ENCODE peak calls at places on chromosomes 3 and 15, in five cellular contexts. Q is spleen, I is A549, X is IMR-90, V is H1. M is an unnamed sample.

GRCh38 chr15:101122806-101123205 is 129.0 kb downstream of the CHSY1 start:
- DNase-seq in I (no peak), V (no peak), X (no peak), Q (peak), M (no peak)

GRCh38 chr15:78303729-78304486 is 4.5 kb upstream of the SKIC8 start:
- DNase-seq in Q (no peak), I (no peak), X (no peak), V (no peak), M (no peak)

GRCh38 chr3:71601811-71602210 is 18.3 kb upstream of the FOXP1 start:
- DNase-seq in Q (no peak), V (no peak), I (no peak), X (peak), M (peak)

GRCh38 chr3:197600796-197601565 is 45.2 kb upstream of the BDH1 start:
- DNase-seq in X (peak), I (no peak), V (no peak), Q (no peak), M (peak)

GRCh38 chr3:98961161-98962155 is 60.0 kb upstream of the DCBLD2 start:
- DNase-seq in X (peak), I (no peak), Q (no peak), V (no peak), M (no peak)

GRCh38 chr15:29596266-29596665 is 226.0 kb downstream of the TJP1 start:
- DNase-seq in V (no peak), I (no peak), X (peak), Q (no peak), M (peak)

GRCh38 chr3:125437631-125438435 is 62.7 kb upstream of the ZNF148 start:
- DNase-seq in X (peak), I (peak), V (peak), Q (peak), M (no peak)

GRCh38 chr3:148924572-148924971 is 59.5 kb downstream of the CPA3 start:
- DNase-seq in I (no peak), Q (no peak), V (no peak), X (peak), M (no peak)

GRCh38 chr3:46542801-46543201 is 23.3 kb downstream of the LRRC2 start:
- DNase-seq in I (no peak), V (no peak), X (no peak), Q (no peak), M (no peak)

GRCh38 chr15:73127302-73127936 is 75.2 kb downstream of the NEO1 start:
- DNase-seq in Q (no peak), I (peak), V (no peak), X (peak), M (peak)

GRCh38 chr3:9715127-9715526 is 11.5 kb downstream of the CPNE9 start:
- DNase-seq in X (no peak), V (no peak), I (no peak), Q (no peak), M (no peak)

GRCh38 chr15:67548862-67549651 is 6.6 kb downstream of the MAP2K5 start:
- DNase-seq in V (peak), I (no peak), X (no peak), Q (no peak), M (no peak)

GRCh38 chr3:45978348-45978747 is 17.3 kb downstream of the FYCO1 start:
- DNase-seq in I (no peak), V (no peak), X (no peak), Q (no peak), M (no peak)

GRCh38 chr3:152352559-152352958 is 83.8 kb downstream of the MBNL1 start:
- DNase-seq in X (no peak), Q (no peak), I (no peak), V (no peak), M (no peak)

GRCh38 chr3:150546226-150547044 is at the start of the genes EIF2A and SERP1:
- DNase-seq in V (peak), X (peak), Q (peak), I (peak), M (peak)
- TF ChIP-seq POLR2A in V (peak), X (peak), Q (peak), I (peak), M (peak)

GRCh38 chr15:43492673-43493601 is at the start of gene TP53BP1:
- DNase-seq in V (peak), Q (peak), X (peak), I (peak), M (peak)
- TF ChIP-seq POLR2A in V (peak), Q (no peak), X (peak), I (peak), M (peak)

DNA sequence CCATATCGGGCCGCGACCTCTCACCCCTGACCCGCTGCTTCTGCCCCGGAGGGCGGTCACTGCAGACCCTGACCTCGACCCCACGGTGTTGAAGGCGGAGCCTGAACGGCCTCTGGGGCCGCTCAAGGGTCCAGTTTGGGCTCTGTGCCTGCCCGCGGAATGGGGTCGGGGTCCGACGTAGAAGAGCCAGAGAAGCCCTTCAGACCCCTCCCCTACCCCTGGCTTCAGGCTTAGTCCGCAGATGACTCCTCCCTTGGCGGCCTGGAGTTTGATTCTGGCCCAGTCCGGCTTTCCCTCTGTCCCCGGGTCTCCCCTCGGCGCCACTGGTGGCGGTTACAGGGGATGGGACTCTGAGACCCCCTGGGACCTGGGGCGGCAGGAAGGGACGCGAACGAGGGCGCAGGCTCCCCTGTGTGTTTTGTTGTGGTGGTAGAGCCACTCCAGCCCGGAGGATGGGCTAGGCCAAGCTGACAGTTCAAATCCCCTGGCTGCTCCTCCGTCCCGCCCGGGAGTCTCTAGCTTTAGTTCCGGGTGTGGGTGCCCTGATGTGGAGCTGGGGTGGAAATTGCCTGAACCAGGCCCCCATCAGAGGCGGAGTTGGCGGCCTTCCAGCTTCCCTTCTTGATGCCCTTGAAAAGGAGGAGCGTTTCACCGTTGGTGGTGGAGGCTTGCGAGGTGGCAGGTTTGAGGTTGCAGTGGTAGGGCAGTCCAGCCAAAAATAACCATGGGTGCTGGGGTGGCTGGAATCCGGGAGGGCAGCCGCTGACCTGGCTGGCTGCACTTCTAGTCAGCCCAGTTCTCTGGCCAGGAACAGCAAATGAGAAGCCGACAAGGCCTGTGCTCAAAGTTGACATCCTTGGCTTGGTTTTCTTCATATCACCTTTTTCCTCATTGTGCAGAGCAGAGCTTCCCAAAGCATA is 644 bp downstream of the CLK3 start:
- DNase-seq in Q (peak), I (no peak), V (no peak), X (peak), M (peak)
- TF ChIP-seq POLR2A in Q (no peak), I (no peak), V (peak), X (no peak), M (peak)

GRCh38 chr3:58488962-58489361 is 2.9 kb upstream of the KCTD6 start:
- DNase-seq in V (no peak), X (no peak), Q (no peak), I (no peak), M (no peak)

GRCh38 chr3:58492385-58492970 is 582 bp downstream of the KCTD6 start:
- DNase-seq in V (no peak), Q (no peak), I (no peak), X (no peak), M (peak)

GRCh38 chr3:58490860-58491501 is 915 bp upstream of the KCTD6 start:
- DNase-seq in Q (peak), X (no peak), I (no peak), V (no peak), M (no peak)

GRCh38 chr3:58494107-58494506 is 2.2 kb downstream of the KCTD6 start:
- DNase-seq in X (no peak), V (no peak), I (no peak), Q (no peak), M (no peak)

DNA sequence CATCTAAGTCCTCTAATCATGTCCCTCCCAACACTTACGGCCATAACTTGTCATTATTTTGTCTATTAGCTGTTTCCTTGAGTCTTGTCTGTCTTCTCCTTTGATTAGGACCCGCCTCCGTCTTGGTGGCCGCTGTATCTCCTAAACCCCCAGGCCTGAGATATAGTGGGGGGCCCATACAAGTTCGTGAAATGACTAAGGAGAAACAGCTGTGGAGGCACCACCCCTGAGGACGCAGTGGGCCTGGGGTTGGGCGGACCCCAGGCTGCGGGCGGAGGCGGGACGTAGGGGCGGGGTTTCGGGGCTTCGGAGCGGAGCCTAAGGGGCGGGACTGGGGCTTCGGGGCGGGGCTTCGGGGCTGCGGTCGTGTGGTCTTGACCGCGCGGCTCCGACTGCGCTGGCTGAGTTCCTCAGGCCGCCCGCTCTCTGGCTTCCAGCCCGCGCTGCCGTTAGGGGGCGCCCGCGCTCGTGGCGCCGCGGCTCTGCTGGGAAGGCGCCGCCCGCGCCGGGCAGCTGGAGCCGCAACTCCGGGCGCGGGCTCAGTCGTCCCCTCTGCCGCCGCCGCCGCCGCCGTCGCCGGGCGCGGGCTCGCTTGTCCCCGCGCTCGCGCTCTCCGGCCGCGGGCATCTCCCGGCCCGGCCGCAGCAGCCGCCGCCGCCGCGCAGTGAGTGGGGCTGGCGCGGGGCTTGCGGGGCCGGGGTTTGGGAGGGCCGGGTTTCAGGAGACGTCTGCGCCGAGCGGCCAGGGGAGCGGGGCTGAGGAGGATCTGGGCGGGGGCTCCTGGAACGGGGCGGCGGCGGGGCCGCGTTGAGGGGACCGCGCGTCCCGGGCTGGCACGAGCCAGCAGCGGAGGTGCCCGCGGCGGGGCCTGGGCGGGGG is at the start of gene KCTD6:
- DNase-seq in X (peak), V (peak), I (peak), Q (peak), M (peak)
- TF ChIP-seq POLR2A in X (no peak), V (peak), I (peak), Q (no peak), M (peak)

GRCh38 chr3:48016336-48016973 is at the start of gene MAP4:
- DNase-seq in V (no peak), I (no peak), Q (no peak), X (peak), M (no peak)
- TF ChIP-seq POLR2A in V (no peak), I (no peak), Q (no peak), X (no peak), M (no peak)

GRCh38 chr3:122793568-122794416 is at the start of gene HSPBAP1:
- DNase-seq in I (peak), V (peak), X (peak), Q (peak), M (peak)
- TF ChIP-seq POLR2A in I (peak), V (peak), X (peak), Q (peak), M (peak)

DNA sequence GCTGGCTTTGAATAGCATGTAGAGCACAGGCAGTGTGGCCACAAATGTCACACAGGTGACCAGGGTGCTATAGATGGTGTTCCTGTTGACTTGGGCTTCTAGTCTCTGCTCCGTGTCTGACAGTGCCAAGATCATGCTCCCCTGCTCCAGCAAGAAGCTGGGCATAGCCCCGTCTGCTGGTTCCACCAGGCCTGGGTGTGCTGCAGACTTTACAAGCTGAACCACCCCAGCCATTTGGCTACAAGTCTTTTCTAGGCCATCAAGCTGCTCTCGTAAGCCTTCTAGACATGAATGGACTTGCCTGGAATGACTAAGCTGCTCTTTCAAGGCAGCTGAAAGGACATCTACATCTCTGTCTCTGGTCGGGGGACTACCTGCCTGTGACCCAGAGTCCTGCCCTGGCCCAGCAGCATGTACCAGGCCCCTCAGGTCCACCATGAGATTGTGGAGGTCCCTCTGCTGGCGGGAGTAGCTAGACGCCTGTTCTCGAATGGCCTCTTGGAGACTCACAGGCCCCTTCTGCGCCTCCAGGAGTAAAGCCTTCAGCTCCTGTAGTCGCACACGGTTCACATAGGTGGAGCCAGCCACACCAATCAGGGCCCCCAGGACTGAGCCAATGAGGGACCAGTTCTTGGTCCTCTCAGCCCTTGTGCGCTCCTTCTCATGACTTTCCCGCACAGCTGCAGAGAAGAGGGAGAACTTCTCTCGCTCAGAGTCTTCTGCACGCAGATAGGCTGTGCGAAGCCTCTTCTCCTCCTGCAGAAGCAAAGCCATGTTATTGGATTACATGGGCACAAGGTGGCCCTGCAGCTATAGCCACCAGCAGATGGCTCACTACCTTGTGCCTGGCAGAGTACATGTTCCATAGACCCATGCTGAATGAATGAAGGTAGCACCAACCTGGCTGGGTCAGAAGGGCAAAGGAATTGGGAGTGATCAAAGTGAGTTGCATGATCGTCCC is 2.8 kb upstream of the PLXNB1 start:
- DNase-seq in I (no peak), V (no peak), Q (peak), X (peak), M (no peak)
- TF ChIP-seq POLR2A in I (no peak), V (peak), Q (no peak), X (no peak), M (no peak)

DNA sequence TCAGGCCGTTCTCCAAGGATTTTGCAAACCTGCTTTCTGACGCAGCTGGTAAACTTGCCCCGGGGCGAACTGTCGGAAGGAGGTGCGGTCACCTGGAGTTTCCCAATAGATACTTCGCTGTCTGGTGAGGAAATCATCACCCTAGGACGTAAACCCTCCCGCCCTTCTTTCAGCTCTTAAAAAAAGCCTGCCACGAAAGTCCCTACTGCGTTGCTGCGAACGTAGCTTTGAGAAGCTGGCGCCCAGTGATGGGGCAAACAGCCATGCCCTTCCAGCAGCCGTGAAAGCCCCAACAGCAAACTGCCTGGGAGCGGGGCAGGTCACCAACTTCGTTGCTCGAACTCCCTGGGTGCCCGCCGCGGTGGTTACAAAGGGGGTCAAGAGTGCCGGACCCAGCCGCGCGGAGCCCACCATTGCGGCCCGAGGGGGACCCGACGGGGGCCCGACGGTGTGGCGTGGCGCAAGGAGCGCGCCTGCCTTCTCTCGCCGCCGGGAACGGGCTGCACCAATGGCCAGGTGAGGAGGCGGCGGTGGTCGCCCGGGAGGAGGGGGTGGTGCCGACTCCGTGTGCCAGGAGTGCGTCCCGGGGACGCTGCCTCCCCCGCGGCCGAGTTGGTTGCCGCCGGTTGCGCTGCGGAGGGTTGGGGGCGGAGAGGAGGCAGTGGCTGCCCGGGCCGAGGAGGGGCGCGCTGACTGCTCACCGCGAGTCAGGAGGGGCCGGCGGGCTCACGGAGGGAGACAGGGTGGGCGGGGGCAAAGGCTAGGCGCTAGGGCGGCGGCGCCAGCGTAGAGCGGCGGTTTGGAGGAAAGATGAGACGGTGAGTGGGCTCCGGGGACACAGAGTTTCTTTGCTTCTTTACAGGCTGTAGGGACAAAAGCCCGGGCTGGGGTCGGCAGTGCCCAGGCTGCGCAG is at the start of gene PHLDB2:
- DNase-seq in Q (peak), V (no peak), X (peak), I (peak), M (peak)
- TF ChIP-seq POLR2A in Q (no peak), V (no peak), X (peak), I (peak), M (peak)

DNA sequence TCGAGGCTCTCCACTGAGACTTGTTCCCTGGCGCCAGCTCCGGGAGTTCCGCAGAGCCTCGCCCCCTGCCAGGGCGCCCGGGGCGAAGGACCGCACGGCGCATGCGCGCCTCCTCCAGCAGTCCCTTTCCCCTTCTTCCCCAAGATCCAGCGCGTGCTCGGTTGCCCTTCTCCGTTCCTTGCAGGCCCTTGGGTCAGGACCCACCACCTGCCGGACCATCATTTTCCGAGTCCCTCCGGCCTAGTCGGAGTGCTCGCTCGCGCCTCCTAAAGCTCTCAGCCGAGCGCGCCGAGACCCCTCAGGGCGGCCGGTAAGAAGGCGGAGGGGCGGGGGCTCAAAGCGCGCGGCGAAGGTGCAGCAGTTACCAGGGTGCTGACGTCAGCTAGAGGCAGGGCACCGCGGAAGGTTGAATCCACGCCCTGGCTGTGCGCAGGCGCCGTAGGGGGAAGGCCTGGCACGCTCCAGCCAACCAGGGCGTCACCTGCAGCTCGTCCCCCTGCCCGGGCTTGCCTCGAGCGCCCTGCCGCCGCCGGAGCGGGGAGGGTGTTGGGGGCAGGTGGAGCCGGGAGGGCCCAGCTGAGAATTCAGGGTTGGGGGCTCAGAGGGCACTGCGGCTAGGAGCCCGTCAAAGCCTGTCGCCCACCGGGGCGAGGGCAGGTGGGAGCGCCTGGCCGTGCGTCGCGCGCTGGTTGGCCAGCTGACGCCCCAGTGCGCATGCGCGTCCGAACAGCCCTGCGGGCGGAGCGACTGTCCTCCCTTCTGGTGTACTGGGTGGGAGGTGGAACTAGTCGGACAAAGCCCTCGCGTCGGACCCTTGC is at the start of gene TCAIM:
- DNase-seq in Q (peak), X (peak), I (peak), V (peak), M (peak)
- TF ChIP-seq POLR2A in Q (peak), X (peak), I (peak), V (peak), M (peak)